ENCODE peak calls at places on chromosomes 6 and 20, in nine cellular contexts. Z is H1; U is astrocyte; J is CD4-positive, CD25-positive, alpha-beta regulatory T cell; W is stomach; Q is lower lobe of right lung; E is tibial artery; D is iPS DF 6.9; A is psoas muscle. C is an unnamed sample. For H3K27me3 and H3K4me1, the result is how much of the 10 kb centered on the place peaks cover.

GRCh38 chr20:23488470-23488869 is 2.4 kb upstream of the CST8 start:
- DNase-seq in Z (no peak), U (no peak), J (no peak), W (no peak), Q (no peak), E (no peak), D (no peak), A (no peak), C (no peak)

GRCh38 chr20:23152308-23152892 is 66.3 kb upstream of the CD93 start:
- DNase-seq in Z (peak), U (peak), J (no peak), W (peak), Q (no peak), E (peak), D (no peak), A (peak), C (no peak)

GRCh38 chr6:12160350-12160749 is 129.8 kb upstream of the EDN1 start:
- DNase-seq in Z (no peak), U (peak), J (no peak), W (no peak), Q (no peak), E (no peak), D (no peak), A (no peak), C (no peak)

GRCh38 chr6:140988780-140989179 is 1143.9 kb upstream of the GJE1 start:
- DNase-seq in Z (no peak), U (no peak), J (no peak), W (no peak), Q (no peak), E (no peak), D (no peak), A (no peak), C (peak)

GRCh38 chr6:520820-521219 is 129.3 kb downstream of the IRF4 start:
- DNase-seq in Z (no peak), U (no peak), J (no peak), W (no peak), Q (no peak), E (no peak), D (no peak), A (no peak), C (no peak)

GRCh38 chr6:107695061-107695715 is 128.9 kb downstream of the SCML4 start:
- DNase-seq in Z (no peak), U (no peak), J (no peak), W (no peak), Q (no peak), E (no peak), D (no peak), A (no peak), C (no peak)

GRCh38 chr20:49505518-49505917 is 23.1 kb upstream of the KCNB1 start:
- DNase-seq in Z (peak), U (peak), J (no peak), W (no peak), Q (no peak), E (no peak), D (no peak), A (peak), C (no peak)

GRCh38 chr6:41713161-41713649 is 22.2 kb downstream of the TFEB start:
- DNase-seq in Z (no peak), U (peak), J (no peak), W (peak), Q (peak), E (peak), D (no peak), A (peak), C (no peak)

GRCh38 chr6:2505624-2506023 is 245.1 kb downstream of the MYLK4 start:
- DNase-seq in Z (peak), U (no peak), J (no peak), W (no peak), Q (no peak), E (no peak), D (no peak), A (no peak), C (peak)

GRCh38 chr6:26211963-26212362 is 124.7 kb downstream of the HFE start:
- DNase-seq in Z (no peak), U (no peak), J (no peak), W (no peak), Q (no peak), E (no peak), D (no peak), A (no peak), C (no peak)

GRCh38 chr6:145310116-145310515 is 425.2 kb downstream of the EPM2A start:
- DNase-seq in Z (no peak), U (peak), J (no peak), W (no peak), Q (no peak), E (no peak), D (no peak), A (no peak), C (no peak)

GRCh38 chr6:163324326-163324927 is 90.1 kb upstream of the QKI start:
- DNase-seq in Z (no peak), U (peak), J (no peak), W (no peak), Q (no peak), E (no peak), D (no peak), A (no peak), C (no peak)

GRCh38 chr6:116251568-116252384 is 2.1 kb downstream of the TSPYL4 start:
- DNase-seq in Z (no peak), U (peak), J (no peak), W (no peak), Q (no peak), E (no peak), D (no peak), A (no peak), C (peak)

GRCh38 chr6:46062312-46062711 is 46.7 kb upstream of the CLIC5 start:
- DNase-seq in Z (no peak), U (peak), J (no peak), W (no peak), Q (peak), E (no peak), D (no peak), A (no peak), C (no peak)

GRCh38 chr6:111764238-111765182 is 108.7 kb downstream of the FYN start:
- DNase-seq in Z (no peak), U (peak), J (peak), W (no peak), Q (no peak), E (no peak), D (no peak), A (no peak), C (no peak)

GRCh38 chr6:157203312-157203744 is 120.0 kb downstream of the TMEM242 start:
- DNase-seq in Z (no peak), U (peak), J (no peak), W (no peak), Q (no peak), E (no peak), D (no peak), A (no peak), C (no peak)

GRCh38 chr6:168441434-168442391 is 729 bp downstream of the SMOC2 start:
- DNase-seq in Z (peak), U (no peak), J (no peak), W (no peak), Q (no peak), E (no peak), D (no peak), A (no peak), C (no peak)

GRCh38 chr6:168439791-168440491 is 1.0 kb upstream of the SMOC2 start:
- DNase-seq in Z (no peak), U (no peak), J (no peak), W (no peak), Q (no peak), E (no peak), D (no peak), A (no peak), C (no peak)

GRCh38 chr6:168442646-168443045 is 1.7 kb downstream of the SMOC2 start:
- DNase-seq in Z (no peak), U (no peak), J (no peak), W (no peak), Q (no peak), E (no peak), D (no peak), A (no peak), C (no peak)

GRCh38 chr6:168437751-168438150 is 3.2 kb upstream of the SMOC2 start:
- DNase-seq in Z (no peak), U (no peak), J (no peak), W (no peak), Q (no peak), E (no peak), D (no peak), A (no peak), C (no peak)

GRCh38 chr6:168440520-168441433 is at the start of gene SMOC2:
- DNase-seq in Z (peak), U (no peak), J (no peak), W (no peak), Q (no peak), E (no peak), D (no peak), A (peak), C (no peak)
- H3K27me3 ChIP-seq in Z (under half), U (under half), J (under half), W (under half), Q (under half), E (under half), D (under half), A (half or more), C (under half)

DNA sequence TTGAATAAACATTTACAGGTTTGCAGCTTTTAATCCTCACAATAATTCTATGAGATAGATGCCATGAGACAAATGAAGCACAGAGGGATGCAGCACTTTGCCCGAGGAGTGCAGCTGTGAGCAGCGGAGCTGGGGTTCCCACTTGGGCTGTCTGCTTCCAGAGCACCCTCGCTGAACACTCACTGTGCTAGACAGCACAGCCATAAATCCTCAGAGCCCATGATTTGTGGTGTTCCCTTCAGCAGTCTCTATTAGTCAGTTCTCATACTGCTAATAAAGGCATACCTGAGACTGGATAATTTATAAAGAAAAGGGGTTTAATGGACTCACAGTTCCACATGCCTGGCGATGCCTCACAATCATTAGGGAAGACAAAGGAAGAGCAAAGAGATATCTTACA is 25.2 kb upstream of the CTAGE9 start:
- DNase-seq in Z (no peak), U (no peak), J (no peak), W (no peak), Q (no peak), E (no peak), D (no peak), A (no peak), C (no peak)
- H3K4me3 ChIP-seq in Z (no peak), U (no peak), J (no peak), W (no peak), Q (no peak), E (no peak), D (no peak), A (no peak), C (no peak)

GRCh38 chr20:50523552-50524167 is 13.5 kb downstream of the PTPN1 start:
- DNase-seq in Z (no peak), U (no peak), J (no peak), W (no peak), Q (no peak), E (no peak), D (no peak), A (no peak), C (no peak)
- H3K4me1 ChIP-seq in Z (under half), U (under half), J (half or more), W (half or more), Q (half or more), E (under half), D (under half), A (half or more), C (under half)

GRCh38 chr20:63177134-63177784 is 38.7 kb downstream of the YTHDF1 start:
- DNase-seq in Z (peak), U (no peak), J (no peak), W (no peak), Q (no peak), E (no peak), D (no peak), A (peak), C (no peak)
- H3K27me3 ChIP-seq in Z (half or more), U (under half), J (under half), W (half or more), Q (half or more), E (under half), D (under half), A (half or more), C (under half)

DNA sequence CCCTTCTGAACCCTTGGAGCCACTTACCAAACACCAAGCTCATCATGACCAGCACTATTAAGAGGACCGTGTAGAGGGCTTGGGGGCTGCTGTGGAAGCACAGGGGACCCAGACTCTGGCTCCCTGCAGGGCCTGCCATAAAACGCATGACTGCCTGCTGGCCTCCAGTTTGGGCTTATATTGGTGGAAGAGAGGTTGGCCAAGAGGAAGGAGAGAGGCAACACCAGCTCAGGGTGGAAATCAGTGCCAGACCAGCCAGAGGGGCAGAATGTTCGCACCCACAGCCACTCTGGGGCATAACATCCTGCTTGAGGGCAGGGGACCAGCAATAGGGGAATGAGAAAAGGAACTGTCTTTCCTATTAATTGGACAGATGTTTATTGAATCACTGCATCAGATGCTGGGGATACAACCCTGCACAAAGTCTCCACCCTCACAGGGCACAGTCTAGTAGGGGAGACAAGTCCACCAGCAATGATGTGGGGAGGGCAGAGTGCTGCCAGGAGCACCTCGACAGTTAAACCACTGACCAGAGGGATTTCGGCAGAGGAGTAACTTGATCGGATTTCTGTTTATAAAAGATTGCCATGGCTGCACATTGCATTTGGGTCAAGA is 534 bp downstream of the LY6G5C start:
- DNase-seq in Z (no peak), U (no peak), J (no peak), W (no peak), Q (no peak), E (no peak), D (no peak), A (no peak), C (no peak)
- H3K4me3 ChIP-seq in Z (peak), U (peak), J (peak), W (peak), Q (peak), E (peak), D (no peak), A (peak), C (no peak)

GRCh38 chr20:63829943-63830820 is 882 bp downstream of the ZBTB46 start:
- DNase-seq in Z (no peak), U (no peak), J (no peak), W (no peak), Q (no peak), E (no peak), D (no peak), A (no peak), C (peak)
- H3K4me1 ChIP-seq in Z (under half), U (under half), J (under half), W (under half), Q (under half), E (under half), D (under half), A (under half), C (under half)

DNA sequence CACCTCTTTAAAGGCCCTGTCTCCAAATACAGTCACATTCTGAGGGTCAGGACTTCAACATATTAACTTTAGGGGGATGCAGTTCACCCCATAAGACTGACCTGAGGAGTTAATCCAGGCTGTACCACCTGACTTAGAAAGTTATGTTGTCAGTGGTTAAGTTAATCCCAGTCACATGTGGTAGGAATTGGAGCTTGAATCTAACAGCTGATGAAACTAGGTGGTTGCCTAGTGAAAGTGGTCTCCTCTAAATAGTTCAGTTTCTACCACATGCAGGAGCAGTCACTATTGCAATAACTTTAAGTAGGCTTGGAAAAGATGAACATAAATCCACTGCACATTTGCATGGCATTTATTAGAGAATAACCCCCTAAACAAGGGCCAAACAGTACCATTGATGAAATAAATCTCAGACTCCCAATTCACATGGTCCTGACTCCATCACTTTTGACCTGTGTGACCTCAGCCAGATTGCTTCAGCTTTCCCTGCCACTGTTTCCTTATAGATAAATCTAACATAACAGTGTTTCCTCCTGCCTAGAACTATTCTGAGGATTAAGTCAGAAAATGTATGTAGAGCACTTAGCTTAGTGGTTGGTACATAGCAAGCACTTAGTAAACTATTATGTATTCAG is 20.1 kb downstream of the SAMD5 start:
- DNase-seq in Z (no peak), U (no peak), J (no peak), W (no peak), Q (no peak), E (no peak), D (no peak), A (no peak), C (no peak)
- H3K27me3 ChIP-seq in Z (under half), U (under half), J (under half), W (under half), Q (under half), E (under half), D (under half), A (under half), C (under half)

GRCh38 chr6:57048577-57048976 is 2.1 kb downstream of the KIAA1586 start:
- DNase-seq in Z (no peak), U (no peak), J (no peak), W (no peak), Q (no peak), E (no peak), D (no peak), A (no peak), C (no peak)
- H3K4me3 ChIP-seq in Z (no peak), U (peak), J (peak), W (no peak), Q (no peak), E (no peak), D (no peak), A (no peak), C (peak)

DNA sequence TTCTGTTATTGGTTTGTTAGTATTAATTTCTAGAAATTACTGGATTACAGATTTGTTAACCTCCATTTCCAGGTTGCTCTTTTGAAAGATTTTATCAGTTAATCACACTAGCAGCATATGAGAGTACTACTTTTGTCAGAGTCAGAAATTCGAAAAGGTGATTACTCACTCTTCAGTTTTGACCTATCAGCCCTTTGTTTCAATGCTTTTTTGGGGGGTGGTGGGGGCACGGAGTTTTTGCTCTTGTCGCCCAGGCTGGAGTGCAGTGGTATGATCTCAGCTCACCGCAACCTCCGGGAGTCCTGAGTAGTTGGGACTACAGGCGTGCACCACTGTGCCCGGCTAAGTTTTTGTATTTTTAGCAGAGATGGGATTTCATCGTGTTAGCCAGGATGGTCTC is 149.2 kb downstream of the JARID2 start:
- DNase-seq in Z (no peak), U (no peak), J (no peak), W (no peak), Q (no peak), E (no peak), D (no peak), A (no peak), C (no peak)
- H3K4me1 ChIP-seq in Z (under half), U (under half), J (under half), W (half or more), Q (under half), E (under half), D (under half), A (half or more), C (under half)

GRCh38 chr20:61643631-61644386 is 391.7 kb downstream of the CDH4 start:
- DNase-seq in Z (no peak), U (no peak), J (no peak), W (no peak), Q (no peak), E (no peak), D (no peak), A (no peak), C (no peak)
- H3K27me3 ChIP-seq in Z (under half), U (under half), J (under half), W (under half), Q (under half), E (under half), D (under half), A (under half), C (under half)